ENCODE peak calls at places on chromosome 18, in seven cellular contexts. One of them, this sample, is unnamed.
A peak's percentile ranks its signal among the peaks of the same experiment; 100 is the strongest.

GRCh38 chr18:59871711-59872362 is 28.0 kb upstream of the PMAIP1 start:
- DNase-seq in NCI-H774: no peak
- DNase-seq in progenitor cell of endocrine pancreas: no peak
- DNase-seq in mesothelial cell of epicardium: no peak
- DNase-seq in PC-3: no peak
- DNase-seq in lung microvascular endothelial cell: no peak
- DNase-seq in A172: no peak
- DNase-seq in this sample: no peak

GRCh38 chr18:3037423-3037915 is 24.5 kb upstream of the LPIN2 start:
- DNase-seq in NCI-H774: peak; percentile 35
- DNase-seq in A172: peak; percentile 81
- DNase-seq in progenitor cell of endocrine pancreas: no peak
- DNase-seq in mesothelial cell of epicardium: no peak
- DNase-seq in lung microvascular endothelial cell: peak; percentile 91
- DNase-seq in PC-3: peak; percentile 92
- DNase-seq in this sample: peak; percentile 29

GRCh38 chr18:62760403-62760734 is 45.0 kb downstream of the PHLPP1 start:
- DNase-seq in lung microvascular endothelial cell: no peak
- DNase-seq in NCI-H774: no peak
- DNase-seq in progenitor cell of endocrine pancreas: no peak
- DNase-seq in A172: no peak
- DNase-seq in PC-3: no peak
- DNase-seq in mesothelial cell of epicardium: no peak
- DNase-seq in this sample: no peak

GRCh38 chr18:63181706-63182105 is 137.9 kb downstream of the BCL2 start:
- DNase-seq in progenitor cell of endocrine pancreas: no peak
- DNase-seq in mesothelial cell of epicardium: no peak
- DNase-seq in A172: no peak
- DNase-seq in NCI-H774: no peak
- DNase-seq in lung microvascular endothelial cell: no peak
- DNase-seq in PC-3: no peak
- DNase-seq in this sample: no peak

GRCh38 chr18:50638623-50639398 is 78.9 kb downstream of the MAPK4 start:
- DNase-seq in A172: no peak
- DNase-seq in NCI-H774: no peak
- DNase-seq in mesothelial cell of epicardium: no peak
- DNase-seq in PC-3: no peak
- DNase-seq in progenitor cell of endocrine pancreas: no peak
- DNase-seq in lung microvascular endothelial cell: no peak
- DNase-seq in this sample: no peak

GRCh38 chr18:56127322-56128099 is 510.9 kb downstream of the TXNL1 start:
- DNase-seq in progenitor cell of endocrine pancreas: no peak
- DNase-seq in A172: no peak
- DNase-seq in lung microvascular endothelial cell: no peak
- DNase-seq in NCI-H774: no peak
- DNase-seq in PC-3: no peak
- DNase-seq in mesothelial cell of epicardium: no peak
- DNase-seq in this sample: no peak

GRCh38 chr18:58135806-58136331 is 91.8 kb downstream of the NEDD4L start:
- DNase-seq in NCI-H774: peak; percentile 14
- DNase-seq in mesothelial cell of epicardium: no peak
- DNase-seq in progenitor cell of endocrine pancreas: peak; percentile 27
- DNase-seq in A172: peak; percentile 60
- DNase-seq in PC-3: peak; percentile 77
- DNase-seq in lung microvascular endothelial cell: peak; percentile 70
- DNase-seq in this sample: peak; percentile 24

GRCh38 chr18:42038936-42039335 is 83.9 kb downstream of the PIK3C3 start:
- DNase-seq in lung microvascular endothelial cell: peak; percentile 34
- DNase-seq in progenitor cell of endocrine pancreas: no peak
- DNase-seq in PC-3: no peak
- DNase-seq in NCI-H774: no peak
- DNase-seq in A172: peak; percentile 27
- DNase-seq in mesothelial cell of epicardium: no peak
- DNase-seq in this sample: peak; percentile 67

GRCh38 chr18:76412010-76412817 is 82.8 kb downstream of the ZNF516 start:
- DNase-seq in mesothelial cell of epicardium: no peak
- DNase-seq in NCI-H774: no peak
- DNase-seq in A172: no peak
- DNase-seq in lung microvascular endothelial cell: no peak
- DNase-seq in progenitor cell of endocrine pancreas: no peak
- DNase-seq in PC-3: no peak
- DNase-seq in this sample: no peak

GRCh38 chr18:11666176-11666575 is 22.9 kb upstream of the GNAL start:
- DNase-seq in lung microvascular endothelial cell: no peak
- DNase-seq in A172: no peak
- DNase-seq in NCI-H774: no peak
- DNase-seq in progenitor cell of endocrine pancreas: no peak
- DNase-seq in mesothelial cell of epicardium: no peak
- DNase-seq in PC-3: no peak
- DNase-seq in this sample: no peak